ENCODE peak calls at places on chromosomes 2 and 18, in eight cellular contexts. T is SK-N-SH, C is GM12878, I is H1, J is HepG2, X is K562, N is HCT116, O is IMR-90. K is an unnamed sample.

GRCh38 chr2:11102466-11102865 is 52.8 kb upstream of the SLC66A3 start:
- DNase-seq in T (no peak), C (no peak), I (no peak), J (no peak), X (no peak), N (no peak), O (no peak), K (no peak)

GRCh38 chr2:147844691-147845607 is at the start of gene ACVR2A:
- DNase-seq in T (peak; percentile 57), C (peak; percentile 57), I (no peak), J (peak; percentile 31), X (peak; percentile 23), N (no peak), O (peak; percentile 28), K (peak; percentile 18)

GRCh38 chr18:2974731-2975130 is 38.2 kb downstream of the LPIN2 start:
- DNase-seq in T (no peak), C (no peak), I (no peak), J (no peak), X (no peak), N (no peak), O (no peak), K (no peak)

GRCh38 chr2:66544258-66544657 is 109.3 kb downstream of the MEIS1 start:
- DNase-seq in T (no peak), C (no peak), I (no peak), J (no peak), X (no peak), N (no peak), O (no peak), K (no peak)

GRCh38 chr18:21163647-21164625 is 52.3 kb upstream of the ROCK1 start:
- DNase-seq in T (no peak), C (no peak), I (no peak), J (no peak), X (no peak), N (no peak), O (peak; percentile 93), K (no peak)

GRCh38 chr2:121155502-121156056 is 129.4 kb downstream of the TFCP2L1 start:
- DNase-seq in T (no peak), C (no peak), I (no peak), J (no peak), X (no peak), N (no peak), O (no peak), K (no peak)

GRCh38 chr18:50277935-50278334 is 3.4 kb downstream of the MBD1 start:
- DNase-seq in T (no peak), C (no peak), I (no peak), J (no peak), X (no peak), N (no peak), O (peak; percentile 74), K (no peak)

GRCh38 chr2:191319181-191319580 is 74.0 kb downstream of the MYO1B start:
- DNase-seq in T (no peak), C (no peak), I (no peak), J (no peak), X (no peak), N (no peak), O (peak; percentile 78), K (peak; percentile 24)

GRCh38 chr18:58624011-58624410 is 4.9 kb downstream of the ALPK2 start:
- DNase-seq in T (no peak), C (no peak), I (no peak), J (no peak), X (no peak), N (no peak), O (no peak), K (no peak)

GRCh38 chr18:79401494-79402208 is 5.9 kb downstream of the NFATC1 start:
- DNase-seq in T (no peak), C (no peak), I (no peak), J (no peak), X (no peak), N (no peak), O (no peak), K (no peak)

GRCh38 chr2:75276093-75277055 is 77.1 kb upstream of the TACR1 start:
- DNase-seq in T (no peak), C (no peak), I (no peak), J (peak; percentile 11), X (no peak), N (no peak), O (peak; percentile 72), K (peak; percentile 47)
- TF ChIP-seq RAD21 in T (no peak), C (no peak), I (no peak), J (no peak), X (no peak), N (no peak), O (no peak), K (no peak)

GRCh38 chr2:28334527-28334891 is 58.1 kb upstream of the FOSL2 start:
- DNase-seq in T (peak; percentile 63), C (no peak), I (no peak), J (no peak), X (no peak), N (no peak), O (no peak), K (no peak)
- TF ChIP-seq RAD21 in T (peak; percentile 14), C (no peak), I (no peak), J (no peak), X (no peak), N (no peak), O (no peak), K (no peak)

GRCh38 chr18:8461544-8461943 is 147.7 kb upstream of the RAB12 start:
- DNase-seq in T (no peak), C (no peak), I (no peak), J (no peak), X (no peak), N (no peak), O (peak; percentile 7), K (no peak)

GRCh38 chr18:8460748-8461147 is 148.5 kb upstream of the RAB12 start:
- DNase-seq in T (no peak), C (no peak), I (no peak), J (no peak), X (no peak), N (no peak), O (no peak), K (no peak)

GRCh38 chr18:8458546-8459215 is 150.6 kb upstream of the RAB12 start:
- DNase-seq in T (no peak), C (no peak), I (no peak), J (no peak), X (no peak), N (no peak), O (no peak), K (no peak)

DNA sequence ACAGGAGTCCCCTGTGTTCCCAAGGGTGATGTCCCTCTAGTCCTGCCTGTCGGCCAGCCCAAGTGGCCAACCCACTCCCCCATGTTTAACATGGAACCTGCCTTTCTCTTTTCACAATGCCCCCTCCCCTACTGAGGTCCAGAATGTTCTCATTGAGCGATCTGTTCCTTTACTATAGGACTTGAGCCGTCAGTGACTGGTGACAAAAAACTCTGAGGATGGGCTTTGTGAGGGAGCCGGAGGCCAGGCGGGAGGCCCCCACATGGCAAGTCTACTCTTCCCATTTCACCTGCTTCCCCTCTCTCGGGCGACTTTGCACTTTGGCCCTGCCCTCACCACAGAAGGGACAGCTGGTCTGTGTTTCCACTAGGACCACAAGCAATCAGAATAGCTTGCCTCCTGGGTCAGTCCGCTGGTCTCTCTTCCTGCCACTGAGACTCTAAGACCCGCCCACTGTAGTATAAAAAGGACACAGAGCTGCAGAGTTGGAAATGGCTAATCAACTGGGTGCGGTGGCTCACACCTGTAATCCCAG is 146.5 kb upstream of the RAB12 start:
- DNase-seq in T (no peak), C (no peak), I (no peak), J (peak; percentile 21), X (no peak), N (no peak), O (no peak), K (no peak)
- TF ChIP-seq RAD21 in T (no peak), C (no peak), I (no peak), J (no peak), X (no peak), N (no peak), O (no peak), K (no peak)

DNA sequence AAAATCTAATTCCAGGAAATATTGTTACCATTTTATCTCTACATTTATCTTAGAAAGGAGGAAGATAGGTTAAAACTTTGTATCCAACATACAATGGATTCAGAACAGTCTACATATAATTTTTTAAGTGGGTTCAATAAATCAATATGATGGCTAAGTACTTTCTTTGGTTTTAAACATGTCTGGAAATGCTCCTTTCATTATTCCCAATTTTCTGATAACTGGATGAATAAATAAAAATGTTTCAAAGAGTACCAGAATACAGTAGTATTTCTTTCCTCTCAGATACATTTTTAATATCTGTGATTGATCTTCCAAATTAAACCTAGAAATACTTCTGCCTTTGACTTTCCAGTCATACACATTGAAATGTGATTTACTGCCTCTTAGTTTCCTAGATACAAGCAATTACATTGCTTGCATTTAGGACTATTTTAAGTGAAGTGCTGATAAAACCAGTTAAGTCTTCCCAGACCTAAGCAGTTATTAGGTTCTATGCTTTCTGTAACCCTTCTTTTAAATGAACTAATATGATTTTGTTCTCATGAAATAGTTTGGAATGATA is 283.5 kb downstream of the CCDC178 start:
- DNase-seq in T (no peak), C (no peak), I (no peak), J (no peak), X (no peak), N (no peak), O (no peak), K (no peak)
- TF ChIP-seq RAD21 in T (no peak), C (no peak), I (no peak), J (no peak), X (no peak), N (no peak), O (no peak), K (no peak)

DNA sequence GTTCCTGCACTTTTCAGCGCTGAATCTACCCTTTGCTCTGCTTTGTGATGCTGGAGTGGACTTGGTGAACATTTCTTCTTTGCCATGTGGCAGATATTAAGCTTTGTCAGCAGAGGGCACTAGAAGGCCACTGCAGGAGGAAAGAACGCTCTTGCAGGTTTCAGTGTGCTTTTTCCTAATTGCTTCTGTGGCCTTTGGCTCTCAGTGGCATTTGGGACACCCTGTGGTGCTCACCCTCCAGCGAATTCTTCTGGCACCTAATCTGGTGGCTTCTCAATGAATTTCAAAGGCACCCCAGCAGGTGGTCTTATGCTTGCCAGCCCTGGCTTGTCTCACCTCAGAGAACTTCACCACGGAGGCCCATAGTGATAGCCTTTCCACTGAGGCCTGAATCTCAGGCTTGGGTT is 146.7 kb downstream of the MYO3B start:
- DNase-seq in T (peak; percentile 24), C (no peak), I (peak; percentile 67), J (peak; percentile 51), X (peak; percentile 51), N (peak; percentile 42), O (peak; percentile 37), K (peak; percentile 9)
- TF ChIP-seq RAD21 in T (peak; percentile 83), C (peak; percentile 97), I (peak; percentile 99), J (peak; percentile 76), X (peak; percentile 99), N (peak; percentile 87), O (peak; percentile 56), K (peak; percentile 84)